ENCODE peak calls at places on chromosomes 4 and X, in four cellular contexts. One of them, this sample, is unnamed. For H3K36me3, the result is how much of the 10 kb centered on the place peaks cover.

GRCh38 chr4:113788888-113789287 is 27.4 kb upstream of the CAMK2D start:
- DNase-seq in fibroblast of lung: no peak
- DNase-seq in mucosa of descending colon: no peak
- DNase-seq in neural progenitor cell: no peak
- DNase-seq in this sample: no peak

GRCh38 chrX:120291211-120291610 is 20.1 kb downstream of the TMEM255A start:
- DNase-seq in neural progenitor cell: no peak
- DNase-seq in mucosa of descending colon: no peak
- DNase-seq in fibroblast of lung: no peak
- DNase-seq in this sample: no peak

GRCh38 chr4:925771-926500 is 6.2 kb downstream of the GAK start:
- DNase-seq in mucosa of descending colon: no peak
- DNase-seq in neural progenitor cell: no peak
- DNase-seq in fibroblast of lung: no peak
- DNase-seq in this sample: no peak

GRCh38 chr4:82363896-82364487 is 9.8 kb downstream of the HNRNPD start:
- DNase-seq in mucosa of descending colon: no peak
- DNase-seq in fibroblast of lung: no peak
- DNase-seq in neural progenitor cell: no peak
- DNase-seq in this sample: no peak

GRCh38 chr4:88107406-88108107 is 50.9 kb downstream of the ABCG2 start:
- DNase-seq in fibroblast of lung: peak
- DNase-seq in neural progenitor cell: no peak
- DNase-seq in mucosa of descending colon: peak
- DNase-seq in this sample: no peak

GRCh38 chrX:1336331-1337143 is at the start of gene IL3RA:
- DNase-seq in fibroblast of lung: no peak
- DNase-seq in mucosa of descending colon: peak
- DNase-seq in neural progenitor cell: no peak
- DNase-seq in this sample: no peak

GRCh38 chrX:151085207-151085606 is 91.2 kb upstream of the GPR50 start:
- DNase-seq in fibroblast of lung: no peak
- DNase-seq in mucosa of descending colon: no peak
- DNase-seq in neural progenitor cell: no peak
- DNase-seq in this sample: no peak

GRCh38 chrX:153807976-153808375 is 13.5 kb downstream of the SSR4 start:
- DNase-seq in fibroblast of lung: no peak
- DNase-seq in neural progenitor cell: no peak
- DNase-seq in mucosa of descending colon: no peak
- DNase-seq in this sample: no peak

GRCh38 chrX:101658661-101659477 is 781 bp downstream of the ARMCX2 start:
- DNase-seq in mucosa of descending colon: peak
- DNase-seq in fibroblast of lung: peak
- DNase-seq in neural progenitor cell: peak
- DNase-seq in this sample: peak

GRCh38 chr4:147943159-147943638 is 211.3 kb downstream of the ARHGAP10 start:
- DNase-seq in neural progenitor cell: no peak
- DNase-seq in mucosa of descending colon: no peak
- DNase-seq in fibroblast of lung: no peak
- DNase-seq in this sample: no peak

GRCh38 chr4:147944264-147944663 is 212.4 kb downstream of the ARHGAP10 start:
- DNase-seq in mucosa of descending colon: no peak
- DNase-seq in neural progenitor cell: no peak
- DNase-seq in fibroblast of lung: no peak
- DNase-seq in this sample: no peak

GRCh38 chr4:147941373-147941772 is 209.5 kb downstream of the ARHGAP10 start:
- DNase-seq in fibroblast of lung: no peak
- DNase-seq in mucosa of descending colon: no peak
- DNase-seq in neural progenitor cell: no peak
- DNase-seq in this sample: no peak

GRCh38 chr4:147942729-147943128 is 210.8 kb downstream of the ARHGAP10 start:
- DNase-seq in fibroblast of lung: peak
- DNase-seq in neural progenitor cell: peak
- DNase-seq in mucosa of descending colon: no peak
- DNase-seq in this sample: no peak

DNA sequence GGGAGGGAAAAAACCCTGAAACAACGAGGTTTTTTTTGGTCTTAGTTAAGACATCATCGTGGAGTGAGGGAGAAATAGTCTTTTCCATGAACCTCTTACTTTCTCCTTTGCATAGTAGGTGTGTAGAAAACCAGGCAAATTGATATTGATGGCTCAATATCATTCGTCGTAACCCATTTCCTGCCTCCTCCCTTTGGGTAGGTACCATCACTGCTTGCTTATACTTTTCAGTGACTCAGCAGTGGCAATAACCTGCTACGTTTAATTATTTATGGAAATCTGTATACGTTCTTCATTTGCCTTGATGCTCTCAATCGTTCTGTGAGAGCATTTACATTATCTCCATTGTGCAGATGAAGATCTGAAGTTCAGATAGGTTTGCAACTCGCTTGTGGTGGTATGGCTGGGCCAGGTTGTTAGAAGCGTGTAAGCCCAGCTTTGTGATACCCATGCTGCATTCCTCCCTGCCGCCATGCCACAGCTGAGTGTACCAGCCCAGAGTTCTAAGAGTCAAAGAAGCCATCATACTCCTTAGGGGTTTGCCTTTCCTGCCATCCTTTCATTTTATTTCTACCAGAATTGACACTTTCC is 212.9 kb downstream of the ARHGAP10 start:
- DNase-seq in fibroblast of lung: no peak
- DNase-seq in mucosa of descending colon: no peak
- DNase-seq in neural progenitor cell: no peak
- DNase-seq in this sample: no peak
- H3K36me3 ChIP-seq in fibroblast of lung: under half
- H3K36me3 ChIP-seq in mucosa of descending colon: under half
- H3K36me3 ChIP-seq in neural progenitor cell: under half
- H3K36me3 ChIP-seq in this sample: half or more

DNA sequence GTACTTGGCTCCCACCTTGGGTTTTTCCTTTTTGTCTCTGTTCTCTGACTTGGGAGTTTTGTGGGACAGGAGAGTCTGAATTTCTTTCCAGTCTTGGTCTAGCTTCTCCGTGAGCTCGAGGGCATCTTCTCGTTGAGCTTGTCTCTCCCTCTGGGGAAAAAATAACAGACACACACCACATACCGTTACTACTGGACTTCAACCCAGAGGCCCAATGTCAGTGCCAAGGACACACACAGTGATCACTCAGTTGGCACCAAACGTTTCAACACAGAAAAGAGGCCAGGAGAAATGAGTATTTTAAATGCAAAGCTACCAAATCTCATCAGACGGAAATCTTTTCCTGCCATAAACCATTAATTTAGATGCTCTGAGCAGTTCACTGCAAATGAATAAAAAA is 9.7 kb downstream of the NOP14 start:
- DNase-seq in neural progenitor cell: no peak
- DNase-seq in mucosa of descending colon: no peak
- DNase-seq in fibroblast of lung: no peak
- DNase-seq in this sample: no peak
- H3K36me3 ChIP-seq in neural progenitor cell: under half
- H3K36me3 ChIP-seq in mucosa of descending colon: under half
- H3K36me3 ChIP-seq in fibroblast of lung: under half
- H3K36me3 ChIP-seq in this sample: half or more

DNA sequence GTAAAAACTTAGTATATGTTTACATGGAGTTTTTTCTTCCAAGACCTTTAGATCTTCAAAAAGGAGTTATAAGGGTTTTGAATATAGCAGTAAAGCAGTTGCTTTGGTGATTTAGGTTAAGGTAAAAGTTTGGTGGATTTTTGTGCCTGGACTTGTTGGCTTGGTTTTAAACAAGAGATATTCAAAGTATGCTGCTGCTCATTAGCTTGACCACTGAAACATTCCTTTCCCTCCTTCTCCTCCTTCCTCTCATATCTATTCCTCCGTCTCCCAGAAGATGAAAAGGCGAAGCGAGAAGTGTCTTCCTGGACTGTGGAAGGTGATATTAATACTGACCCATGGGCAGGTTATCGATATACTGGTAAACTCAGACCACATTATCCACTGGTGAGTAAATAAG is 38.4 kb downstream of the METAP1 start:
- DNase-seq in fibroblast of lung: no peak
- DNase-seq in neural progenitor cell: no peak
- DNase-seq in mucosa of descending colon: no peak
- DNase-seq in this sample: no peak
- H3K36me3 ChIP-seq in fibroblast of lung: under half
- H3K36me3 ChIP-seq in neural progenitor cell: under half
- H3K36me3 ChIP-seq in mucosa of descending colon: under half
- H3K36me3 ChIP-seq in this sample: under half

DNA sequence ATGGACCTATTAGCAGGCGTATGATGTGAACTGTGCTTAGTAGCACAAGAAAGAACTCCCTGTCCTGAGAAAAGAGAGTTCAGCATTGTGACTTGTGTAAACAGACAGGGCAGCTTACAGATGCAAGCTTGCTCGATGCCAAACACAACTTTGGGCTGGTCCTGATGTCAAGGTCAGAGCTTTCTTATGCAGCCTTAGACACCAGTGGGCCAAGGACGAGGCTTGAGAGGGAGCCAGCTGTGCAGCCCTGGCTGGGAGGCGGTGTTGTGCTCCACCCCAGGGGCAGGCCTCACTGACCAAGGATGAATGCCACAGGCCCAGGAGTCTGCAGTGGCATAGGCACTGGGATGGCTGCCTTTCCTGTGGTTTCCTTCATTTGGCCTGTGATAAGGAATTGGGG is 35.4 kb downstream of the JADE1 start:
- DNase-seq in mucosa of descending colon: no peak
- DNase-seq in neural progenitor cell: no peak
- DNase-seq in fibroblast of lung: peak
- DNase-seq in this sample: peak
- H3K36me3 ChIP-seq in mucosa of descending colon: under half
- H3K36me3 ChIP-seq in neural progenitor cell: under half
- H3K36me3 ChIP-seq in fibroblast of lung: under half
- H3K36me3 ChIP-seq in this sample: half or more